ENCODE peak calls at places on chromosomes 13 and 19, in four cellular contexts. S is NCI-H2081, V is omental fat pad, T is M059J. N is an unnamed sample.

GRCh38 chr13:113777311-113778260 is 18.6 kb downstream of the TMEM255B start:
- DNase-seq in T (peak), S (no peak), V (peak), N (no peak)

GRCh38 chr13:113860051-113860471 is 3.8 kb downstream of the GAS6 start:
- DNase-seq in V (no peak), S (no peak), T (no peak), N (peak)

GRCh38 chr19:24140099-24140498 is 53.1 kb downstream of the ZNF254 start:
- DNase-seq in V (no peak), T (peak), S (no peak), N (no peak)

GRCh38 chr13:44373601-44374347 is at the start of gene SERP2:
- DNase-seq in V (no peak), T (peak), S (peak), N (no peak)

GRCh38 chr19:45657520-45658163 is 10.4 kb upstream of the GIPR start:
- DNase-seq in T (no peak), V (no peak), S (no peak), N (no peak)

GRCh38 chr19:17680235-17680722 is 7.9 kb downstream of the UNC13A start:
- DNase-seq in V (peak), S (no peak), T (peak), N (no peak)

GRCh38 chr13:109146393-109146792 is 517.0 kb downstream of the MYO16 start:
- DNase-seq in V (no peak), T (no peak), S (no peak), N (no peak)

GRCh38 chr13:61728468-61728867 is 312.8 kb upstream of the PCDH20 start:
- DNase-seq in V (no peak), T (no peak), S (peak), N (no peak)

GRCh38 chr13:52103386-52103785 is 25.5 kb downstream of the NEK5 start:
- DNase-seq in S (no peak), V (no peak), T (no peak), N (no peak)

GRCh38 chr13:114097893-114098688 is 34.3 kb downstream of the RASA3 start:
- DNase-seq in V (peak), T (no peak), S (no peak), N (no peak)

GRCh38 chr19:18478545-18479311 is 40.8 kb upstream of the ISYNA1 start:
- DNase-seq in T (peak), S (no peak), V (peak), N (no peak)

GRCh38 chr19:41421314-41421713 is 5.9 kb downstream of the B3GNT8 start:
- DNase-seq in V (no peak), S (peak), T (no peak), N (no peak)